ENCODE peak calls at places on chromosome 16, in nine cellular contexts. Y, R, M, S, O, X, T, N and E are unnamed samples. For H3K4me1, the result is how much of the 10 kb centered on the place peaks cover.

GRCh38 chr16:84836234-84836647 is 16.5 kb downstream of the CRISPLD2 start:
- DNase-seq in Y (no peak), R (peak), M (peak), S (peak), O (peak), X (no peak), T (peak), N (peak), E (peak)

GRCh38 chr16:61858996-61859395 is 177.2 kb downstream of the CDH8 start:
- DNase-seq in Y (no peak), R (peak), M (no peak), S (peak), O (peak), X (no peak), T (no peak), N (no peak), E (peak)

GRCh38 chr16:75372236-75372856 is 61.0 kb downstream of the CFDP1 start:
- DNase-seq in Y (no peak), R (peak), M (no peak), S (no peak), O (no peak), X (no peak), T (no peak), N (no peak), E (peak)

GRCh38 chr16:49458221-49458620 is 84.6 kb downstream of the C16orf78 start:
- DNase-seq in Y (peak), R (no peak), M (no peak), S (no peak), O (no peak), X (no peak), T (no peak), N (peak), E (no peak)

GRCh38 chr16:2250652-2251280 is 621 bp downstream of the ECI1 start:
- DNase-seq in Y (no peak), R (no peak), M (peak), S (peak), O (peak), X (no peak), T (no peak), N (peak), E (peak)

GRCh38 chr16:9053006-9053601 is 38.3 kb upstream of the HAPSTR1 start:
- DNase-seq in Y (peak), R (peak), M (no peak), S (peak), O (peak), X (peak), T (peak), N (peak), E (peak)

GRCh38 chr16:73031155-73031866 is 16.6 kb downstream of the ZFHX3 start:
- DNase-seq in Y (peak), R (no peak), M (no peak), S (no peak), O (no peak), X (no peak), T (no peak), N (peak), E (no peak)

GRCh38 chr16:11461595-11461990 is 116.3 kb downstream of the RMI2 start:
- DNase-seq in Y (peak), R (no peak), M (no peak), S (no peak), O (no peak), X (no peak), T (no peak), N (no peak), E (no peak)

GRCh38 chr16:11145821-11146211 is 110.2 kb downstream of the SOCS1 start:
- DNase-seq in Y (no peak), R (no peak), M (no peak), S (no peak), O (no peak), X (no peak), T (no peak), N (no peak), E (no peak)

GRCh38 chr16:51762081-51762995 is 611.3 kb upstream of the SALL1 start:
- DNase-seq in Y (peak), R (peak), M (peak), S (peak), O (peak), X (peak), T (peak), N (peak), E (peak)

GRCh38 chr16:58639836-58640235 is 10.2 kb upstream of the CNOT1 start:
- DNase-seq in Y (no peak), R (no peak), M (peak), S (no peak), O (no peak), X (no peak), T (no peak), N (no peak), E (no peak)

GRCh38 chr16:54266363-54266955 is 20.1 kb downstream of the IRX3 start:
- DNase-seq in Y (no peak), R (no peak), M (no peak), S (no peak), O (no peak), X (no peak), T (no peak), N (no peak), E (peak)

DNA sequence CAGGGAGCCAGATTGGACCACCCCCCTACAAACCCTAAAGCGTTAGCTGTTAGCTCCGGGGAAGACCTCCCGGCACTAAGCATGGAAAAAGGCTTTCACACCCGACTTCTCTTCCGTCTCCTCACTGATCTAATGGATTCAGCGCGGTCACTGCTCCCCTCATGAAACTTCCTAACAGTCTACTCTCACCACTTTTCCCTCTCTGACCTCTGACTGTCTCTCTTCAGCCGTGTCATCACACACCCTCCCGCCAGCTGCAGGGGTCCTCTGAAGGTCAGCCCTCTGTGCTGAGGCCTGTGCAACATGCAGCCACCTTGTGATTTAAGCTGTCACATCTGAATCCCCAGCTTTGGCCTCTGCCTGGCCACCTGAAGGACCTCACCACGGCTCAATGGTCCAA is 15.7 kb downstream of the LYRM1 start:
- DNase-seq in Y (no peak), R (no peak), M (no peak), S (no peak), O (no peak), X (no peak), T (no peak), N (no peak), E (no peak)
- TF ChIP-seq CTCF in Y (no peak), R (no peak), M (no peak), S (no peak), O (no peak), X (no peak), T (no peak), N (no peak), E (no peak)

DNA sequence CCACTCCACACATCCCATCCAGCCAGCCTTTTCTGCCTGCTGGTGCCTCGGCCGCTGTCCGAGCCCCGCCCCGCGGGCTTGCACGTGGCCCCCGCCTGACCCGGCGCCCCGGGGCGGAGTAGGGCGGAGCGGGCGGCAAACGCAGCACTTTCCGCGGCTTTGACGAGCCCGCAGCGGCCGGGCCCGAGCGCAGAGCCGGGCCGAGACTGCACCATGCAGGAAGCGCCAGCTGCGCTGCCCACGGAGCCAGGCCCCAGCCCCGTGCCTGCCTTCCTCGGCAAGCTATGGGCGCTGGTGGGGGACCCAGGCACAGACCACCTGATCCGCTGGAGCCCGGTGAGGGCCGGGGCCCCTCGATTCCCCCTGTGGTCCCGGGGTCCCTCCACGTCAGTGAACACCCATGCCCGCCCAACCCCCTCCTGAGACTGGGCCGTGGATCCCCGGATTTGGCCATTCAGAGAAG is at the start of gene HSF4:
- DNase-seq in Y (peak), R (no peak), M (peak), S (no peak), O (no peak), X (no peak), T (peak), N (peak), E (no peak)
- H3K4me1 ChIP-seq in Y (half or more), R (under half), M (half or more), S (under half), O (under half), X (under half), T (half or more), N (half or more), E (under half)

GRCh38 chr16:4892356-4893102 is 44.4 kb downstream of the PPL start:
- DNase-seq in Y (no peak), R (peak), M (no peak), S (no peak), O (no peak), X (no peak), T (peak), N (no peak), E (peak)

GRCh38 chr16:4891097-4891885 is 44.0 kb downstream of the UBN1 start:
- DNase-seq in Y (no peak), R (no peak), M (no peak), S (no peak), O (no peak), X (no peak), T (no peak), N (no peak), E (no peak)

GRCh38 chr16:4891886-4892216 is 44.6 kb downstream of the UBN1 start:
- DNase-seq in Y (no peak), R (no peak), M (no peak), S (no peak), O (no peak), X (no peak), T (no peak), N (no peak), E (no peak)

GRCh38 chr16:4894276-4895150 is 42.4 kb downstream of the PPL start:
- DNase-seq in Y (no peak), R (no peak), M (no peak), S (peak), O (peak), X (no peak), T (no peak), N (no peak), E (no peak)

DNA sequence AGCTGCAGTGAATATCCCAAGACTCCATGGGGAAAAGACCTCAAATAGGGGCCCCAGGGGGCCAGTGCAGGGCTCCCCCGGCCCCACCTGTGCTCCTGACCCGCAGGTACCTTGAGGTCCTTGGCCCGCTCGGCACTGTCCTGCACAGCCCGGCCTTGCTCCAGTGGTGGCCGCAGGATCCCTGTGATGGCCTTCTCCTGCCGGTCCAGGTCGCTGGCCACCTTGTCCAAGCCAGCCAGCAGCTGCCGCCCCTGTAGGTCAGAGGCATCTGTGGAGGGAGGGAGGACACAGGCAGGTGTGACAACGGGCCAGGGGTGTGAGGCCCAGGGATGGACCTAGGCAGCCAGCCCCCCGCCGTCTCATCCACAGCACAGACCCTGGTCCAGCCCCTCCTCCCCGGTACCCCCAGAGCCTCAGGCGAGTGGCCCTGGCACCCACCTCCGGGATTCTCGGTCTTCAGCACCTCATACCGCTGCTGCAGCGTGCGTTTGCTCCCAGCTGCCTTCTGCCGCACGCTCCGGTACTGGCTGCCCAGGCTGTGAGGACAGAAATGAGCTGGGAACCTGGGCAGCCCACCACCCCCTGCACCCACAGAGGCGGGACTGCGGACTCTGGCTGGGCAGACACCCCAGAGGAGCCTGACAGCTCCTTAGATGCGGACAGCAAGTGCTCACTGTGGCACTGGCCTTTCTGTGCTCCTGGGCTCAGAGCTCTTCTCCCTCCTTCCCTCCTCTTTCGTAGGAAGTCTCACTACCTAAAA is 43.7 kb downstream of the PPL start:
- DNase-seq in Y (no peak), R (no peak), M (no peak), S (no peak), O (no peak), X (no peak), T (no peak), N (no peak), E (no peak)
- TF ChIP-seq CTCF in Y (no peak), R (no peak), M (no peak), S (no peak), O (no peak), X (no peak), T (no peak), N (no peak), E (no peak)

DNA sequence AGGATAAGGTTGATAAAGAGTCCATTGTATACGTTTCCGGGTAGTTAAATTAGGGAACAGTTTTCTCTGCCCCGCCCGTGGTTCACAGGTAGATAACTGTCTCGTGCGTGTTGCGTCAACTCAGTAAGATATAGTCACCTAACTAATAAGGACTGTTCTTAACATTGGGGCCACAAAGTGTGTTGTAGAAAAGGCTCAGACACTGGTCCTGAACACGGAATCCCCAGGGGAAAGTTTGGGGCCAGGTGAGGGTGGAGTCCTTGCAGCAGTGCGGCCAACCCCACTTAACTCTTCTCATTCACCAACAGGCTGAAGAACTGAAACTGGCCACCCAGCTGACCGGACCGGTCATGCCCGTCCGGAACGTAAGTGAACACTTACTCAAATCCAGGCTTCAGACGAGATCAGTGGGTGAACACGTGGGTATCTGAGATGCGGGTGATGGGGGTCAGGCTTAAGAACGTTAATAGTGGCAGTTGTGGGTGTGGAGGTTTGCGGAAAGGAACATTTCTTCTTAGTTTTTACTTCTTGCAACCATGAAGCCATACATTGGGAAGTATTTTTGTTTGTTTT is 1.6 kb downstream of the RPL13 start:
- DNase-seq in Y (no peak), R (no peak), M (no peak), S (peak), O (peak), X (no peak), T (no peak), N (no peak), E (no peak)
- H3K4me1 ChIP-seq in Y (half or more), R (half or more), M (half or more), S (half or more), O (under half), X (under half), T (half or more), N (half or more), E (under half)

GRCh38 chr16:88401604-88402246 is 19.0 kb downstream of the ZNF469 start:
- DNase-seq in Y (no peak), R (no peak), M (no peak), S (no peak), O (no peak), X (no peak), T (no peak), N (no peak), E (no peak)

GRCh38 chr16:88404769-88405168 is 22.0 kb downstream of the ZNF469 start:
- DNase-seq in Y (no peak), R (no peak), M (no peak), S (no peak), O (no peak), X (no peak), T (no peak), N (no peak), E (no peak)

GRCh38 chr16:88405325-88406060 is 22.7 kb downstream of the ZNF469 start:
- DNase-seq in Y (no peak), R (peak), M (no peak), S (no peak), O (no peak), X (no peak), T (peak), N (no peak), E (peak)

GRCh38 chr16:88402551-88402950 is 19.8 kb downstream of the ZNF469 start:
- DNase-seq in Y (no peak), R (no peak), M (no peak), S (no peak), O (no peak), X (no peak), T (no peak), N (no peak), E (no peak)

DNA sequence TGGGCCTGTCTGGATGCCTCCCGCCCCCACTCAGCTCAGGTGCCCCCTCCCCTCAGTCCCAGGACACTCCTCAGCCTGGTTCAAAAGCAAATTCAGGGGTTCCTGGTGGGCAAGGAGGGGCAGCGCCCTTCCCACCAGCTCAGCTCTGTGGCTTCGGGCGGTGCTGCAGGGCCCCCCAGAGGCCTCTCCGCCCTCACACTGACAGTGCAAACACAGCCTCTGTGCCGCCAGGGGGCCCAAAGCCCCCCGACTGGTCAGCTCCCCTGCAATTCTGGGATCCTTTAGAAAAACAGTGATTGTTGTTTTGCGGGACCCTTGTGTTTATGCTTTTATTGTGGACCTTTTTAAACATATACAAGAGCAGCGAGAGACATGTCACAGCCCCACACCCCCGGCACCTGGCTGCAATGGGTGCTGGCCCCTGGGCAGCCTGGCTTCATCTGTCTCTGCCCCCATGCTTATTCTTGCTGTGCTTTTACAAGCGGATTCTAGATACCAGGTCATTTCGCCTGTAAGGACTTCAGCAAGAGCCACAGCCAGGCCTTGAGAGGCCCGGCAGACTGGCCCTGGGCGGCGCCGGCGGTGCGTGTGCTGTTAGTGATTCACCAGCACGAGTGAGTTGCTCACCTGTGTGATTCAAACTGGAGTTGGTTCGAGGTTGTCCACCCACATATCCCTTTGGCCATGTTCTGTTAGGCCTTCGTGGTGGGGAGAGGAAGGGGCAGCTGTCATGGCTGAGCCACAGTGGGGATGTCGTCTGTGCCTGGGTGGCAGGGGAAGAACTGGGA is 21.2 kb downstream of the ZNF469 start:
- DNase-seq in Y (no peak), R (peak), M (no peak), S (no peak), O (no peak), X (no peak), T (no peak), N (no peak), E (no peak)
- TF ChIP-seq CTCF in Y (no peak), R (no peak), M (no peak), S (no peak), O (no peak), X (no peak), T (no peak), N (no peak), E (no peak)

GRCh38 chr16:68085259-68086071 is at the start of gene NFATC3:
- DNase-seq in Y (peak), R (peak), M (peak), S (peak), O (peak), X (no peak), T (peak), N (peak), E (peak)
- H3K4me1 ChIP-seq in Y (half or more), R (under half), M (under half), S (under half), O (under half), X (under half), T (half or more), N (under half), E (under half)

GRCh38 chr16:79510879-79511278 is 89.7 kb downstream of the MAF start:
- DNase-seq in Y (no peak), R (no peak), M (no peak), S (no peak), O (no peak), X (no peak), T (no peak), N (no peak), E (no peak)

GRCh38 chr16:79505344-79505743 is 95.2 kb downstream of the MAF start:
- DNase-seq in Y (no peak), R (no peak), M (no peak), S (no peak), O (no peak), X (no peak), T (peak), N (no peak), E (no peak)

GRCh38 chr16:79508294-79508693 is 92.2 kb downstream of the MAF start:
- DNase-seq in Y (no peak), R (no peak), M (no peak), S (no peak), O (no peak), X (no peak), T (no peak), N (no peak), E (no peak)

GRCh38 chr16:79509906-79510305 is 90.6 kb downstream of the MAF start:
- DNase-seq in Y (no peak), R (no peak), M (no peak), S (no peak), O (no peak), X (no peak), T (no peak), N (no peak), E (no peak)

GRCh38 chr16:79509221-79509631 is 91.3 kb downstream of the MAF start:
- DNase-seq in Y (no peak), R (no peak), M (no peak), S (no peak), O (no peak), X (no peak), T (peak), N (peak), E (no peak)
- TF ChIP-seq CTCF in Y (no peak), R (no peak), M (no peak), S (no peak), O (no peak), X (no peak), T (no peak), N (no peak), E (no peak)